ENCODE peak calls at places on chromosomes 3 and 15, in five cellular contexts. H is mesenteric fat pad; E is endodermal cell; O is HCT116; K is activated CD8-positive, alpha-beta memory T cell treated with anti-CD3 and anti-CD28 coated beads for 4 hours. J is an unnamed sample.
A peak's percentile ranks its signal among the peaks of the same experiment; 100 is the strongest.

GRCh38 chr3:47432673-47433072 is 43.1 kb downstream of the SCAP start:
- DNase-seq in H (peak; percentile 11), E (peak; percentile 26), O (no peak), K (no peak), J (no peak)

GRCh38 chr3:137199678-137200077 is 241.9 kb downstream of the IL20RB start:
- DNase-seq in E (no peak), O (no peak), K (no peak), H (no peak), J (no peak)

GRCh38 chr3:75886971-75887526 is 101.7 kb upstream of the ZNF717 start:
- DNase-seq in K (no peak), E (no peak), H (no peak), O (no peak), J (no peak)

GRCh38 chr3:15823092-15823491 is 25.3 kb upstream of the ANKRD28 start:
- DNase-seq in K (no peak), H (no peak), E (peak; percentile 48), O (no peak), J (no peak)

GRCh38 chr3:123102249-123102648 is 35.4 kb downstream of the PDIA5 start:
- DNase-seq in K (no peak), H (no peak), O (no peak), E (no peak), J (no peak)

GRCh38 chr3:29440321-29441019 is 159.6 kb downstream of the RBMS3 start:
- DNase-seq in H (no peak), O (no peak), K (no peak), E (no peak), J (peak; percentile 3)

GRCh38 chr3:57596495-57597239 is 477 bp downstream of the ARF4 start:
- DNase-seq in K (peak; percentile 34), E (peak; percentile 82), H (peak; percentile 91), O (peak; percentile 36), J (peak; percentile 51)

GRCh38 chr15:63452552-63453136 is 51.7 kb upstream of the USP3 start:
- DNase-seq in E (no peak), H (no peak), O (no peak), K (no peak), J (no peak)

GRCh38 chr15:70447081-70447480 is 316.3 kb downstream of the UACA start:
- DNase-seq in H (no peak), K (no peak), E (no peak), O (no peak), J (no peak)

GRCh38 chr3:140438736-140439505 is 238.9 kb upstream of the TRIM42 start:
- DNase-seq in E (no peak), O (no peak), K (no peak), H (no peak), J (no peak)

GRCh38 chr3:46666471-46666845 is 27.0 kb downstream of the ALS2CL start:
- DNase-seq in H (peak; percentile 53), K (no peak), O (no peak), E (peak; percentile 25), J (no peak)

GRCh38 chr3:120364821-120365220 is 15.7 kb upstream of the LRRC58 start:
- DNase-seq in O (no peak), K (no peak), H (no peak), E (no peak), J (no peak)

GRCh38 chr3:131147534-131147933 is 120.9 kb downstream of the NEK11 start:
- DNase-seq in E (no peak), K (no peak), H (no peak), O (no peak), J (no peak)

GRCh38 chr3:123346041-123346440 is 102.8 kb downstream of the ADCY5 start:
- DNase-seq in E (peak; percentile 48), K (no peak), O (no peak), H (no peak), J (no peak)

GRCh38 chr15:87706001-87706400 is 550.5 kb downstream of the NTRK3 start:
- DNase-seq in K (no peak), O (no peak), E (no peak), H (no peak), J (no peak)

GRCh38 chr3:69118555-69118954 is 3.8 kb downstream of the LMOD3 start:
- DNase-seq in K (no peak), E (no peak), H (no peak), O (no peak), J (no peak)

GRCh38 chr15:40289140-40289775 is 6.4 kb upstream of the ANKRD63 start:
- DNase-seq in K (no peak), E (no peak), H (no peak), O (no peak), J (no peak)

GRCh38 chr3:49534581-49535495 is 19.4 kb upstream of the BSN start:
- DNase-seq in E (peak; percentile 72), K (no peak), O (no peak), H (no peak), J (no peak)

GRCh38 chr3:126732281-126733060 is 28.4 kb downstream of the CHCHD6 start:
- DNase-seq in K (no peak), O (no peak), E (no peak), H (no peak), J (no peak)

GRCh38 chr15:85854345-85855097 is 59.8 kb upstream of the KLHL25 start:
- DNase-seq in O (peak; percentile 52), E (peak; percentile 82), H (peak; percentile 35), K (peak; percentile 2), J (peak; percentile 81)

GRCh38 chr3:13505147-13506130 is 25.3 kb downstream of the HDAC11 start:
- DNase-seq in O (no peak), H (no peak), K (no peak), E (no peak), J (no peak)

GRCh38 chr3:185685231-185686035 is 99.3 kb downstream of the SENP2 start:
- DNase-seq in H (no peak), E (no peak), K (no peak), O (no peak), J (no peak)

GRCh38 chr15:50315814-50316630 is 39.0 kb downstream of the GABPB1 start:
- DNase-seq in E (no peak), H (no peak), O (peak; percentile 31), K (no peak), J (peak; percentile 59)

GRCh38 chr3:64908292-64908691 is 220.5 kb upstream of the ADAMTS9 start:
- DNase-seq in H (no peak), K (no peak), E (no peak), O (no peak), J (no peak)

GRCh38 chr15:52220896-52221660 is 29.9 kb upstream of the GNB5 start:
- DNase-seq in E (no peak), H (no peak), K (no peak), O (no peak), J (no peak)

GRCh38 chr3:45186871-45187270 is 39.2 kb downstream of the TMEM158 start:
- DNase-seq in E (no peak), O (no peak), K (no peak), H (no peak), J (no peak)

GRCh38 chr3:17686613-17687012 is 55.8 kb downstream of the TBC1D5 start:
- DNase-seq in H (no peak), E (no peak), O (peak; percentile 16), K (no peak), J (peak; percentile 30)

GRCh38 chr3:8755564-8756237 is 13.7 kb downstream of the OXTR start:
- DNase-seq in E (peak; percentile 71), K (no peak), O (peak; percentile 37), H (peak; percentile 6), J (peak; percentile 17)

GRCh38 chr3:73868688-73869315 is 244.1 kb upstream of the PDZRN3 start:
- DNase-seq in K (no peak), H (no peak), O (no peak), E (peak; percentile 72), J (peak; percentile 70)

GRCh38 chr15:66720206-66721010 is 18.4 kb downstream of the SMAD6 start:
- DNase-seq in K (no peak), O (no peak), H (no peak), E (no peak), J (peak; percentile 15)

GRCh38 chr3:184716652-184717607 is 5.1 kb upstream of the MAGEF1 start:
- DNase-seq in K (no peak), O (no peak), E (peak; percentile 80), H (no peak), J (peak; percentile 82)

GRCh38 chr3:79167651-79168416 is 600.0 kb downstream of the ROBO1 start:
- DNase-seq in E (no peak), H (no peak), O (no peak), K (no peak), J (peak; percentile 1)

GRCh38 chr15:48965972-48966371 is 2.3 kb upstream of the SHC4 start:
- DNase-seq in K (no peak), E (no peak), H (no peak), O (peak; percentile 23), J (peak; percentile 74)

GRCh38 chr15:101433396-101433795 is 56.1 kb downstream of the PCSK6 start:
- DNase-seq in K (no peak), H (no peak), E (no peak), O (no peak), J (no peak)

GRCh38 chr15:65766422-65767263 is 25.4 kb downstream of the DENND4A start:
- DNase-seq in E (no peak), K (no peak), O (no peak), H (no peak), J (no peak)

GRCh38 chr15:56871867-56872266 is 46.6 kb upstream of the TCF12 start:
- DNase-seq in O (no peak), E (no peak), H (no peak), K (no peak), J (no peak)

GRCh38 chr3:134330895-134331810 is 43.1 kb downstream of the AMOTL2 start:
- DNase-seq in O (no peak), K (no peak), H (peak; percentile 73), E (peak; percentile 77), J (no peak)

GRCh38 chr3:173395412-173396181 is 1.9 kb upstream of the NLGN1 start:
- DNase-seq in E (peak; percentile 93), H (peak; percentile 93), K (peak; percentile 2), O (peak; percentile 54), J (peak; percentile 96)

GRCh38 chr3:143207338-143207961 is 87.9 kb downstream of the CHST2 start:
- DNase-seq in K (no peak), E (no peak), O (no peak), H (no peak), J (no peak)

GRCh38 chr3:46852329-46852720 is 10.9 kb downstream of the MYL3 start:
- DNase-seq in O (no peak), K (no peak), E (no peak), H (peak; percentile 41), J (no peak)